ENCODE peak calls at places on chromosomes 7 and 10, in nine cellular contexts. D is left kidney; B is HFFc6; Y is NCI-H2029; H is skeletal muscle cell; R is right cardiac atrium; N is stimulated activated CD4-positive, alpha-beta T cell treated with anti-CD3 and anti-CD28 coated beads, Interleukin-1b, Interleukin-23, amount 100 ng/mL, for 48 hours; P is Right ventricle myocardium inferior; F is AML-193. Q is an unnamed sample.
A peak's percentile ranks its signal among the peaks of the same experiment; 100 is the strongest.

GRCh38 chr10:71330789-71331404 is 11.8 kb downstream of the SLC29A3 start:
- DNase-seq in B (no peak), Y (no peak), N (no peak), R (no peak), F (no peak), H (no peak), P (no peak), D (no peak), Q (no peak)

GRCh38 chr10:69715156-69715898 is 85.3 kb downstream of the FAM241B start:
- DNase-seq in F (no peak), Y (no peak), N (no peak), B (peak; percentile 39), H (peak; percentile 50), P (no peak), R (no peak), D (no peak), Q (no peak)

GRCh38 chr7:137670521-137671064 is 176.2 kb downstream of the DGKI start:
- DNase-seq in F (no peak), H (peak; percentile 22), D (no peak), P (no peak), Y (no peak), B (peak; percentile 82), R (no peak), N (no peak), Q (no peak)

GRCh38 chr10:10677479-10677878 is 340.2 kb upstream of the CELF2 start:
- DNase-seq in D (peak; percentile 83), P (peak; percentile 69), B (no peak), H (peak; percentile 43), F (peak; percentile 28), Y (no peak), R (peak; percentile 74), N (peak; percentile 56), Q (peak; percentile 46)

GRCh38 chr10:108615576-108616320 is 1307.6 kb downstream of the XPNPEP1 start:
- DNase-seq in B (no peak), H (no peak), F (no peak), P (no peak), R (no peak), D (no peak), Y (no peak), N (no peak), Q (peak; percentile 82)

GRCh38 chr10:62073429-62073828 is 171.9 kb downstream of the ARID5B start:
- DNase-seq in H (no peak), N (no peak), D (peak; percentile 8), Y (no peak), R (no peak), F (no peak), B (no peak), P (no peak), Q (no peak)

GRCh38 chr10:97596101-97597055 is 6.9 kb downstream of the C10orf62 start:
- DNase-seq in F (no peak), H (peak; percentile 50), D (no peak), Y (no peak), R (no peak), B (peak; percentile 89), N (no peak), P (no peak), Q (peak; percentile 42)

GRCh38 chr7:78435355-78435754 is 636.8 kb downstream of the PHTF2 start:
- DNase-seq in H (peak; percentile 53), Y (no peak), D (peak; percentile 46), F (no peak), N (no peak), P (no peak), R (no peak), B (no peak), Q (no peak)

GRCh38 chr10:61187601-61188000 is 243.6 kb upstream of the RHOBTB1 start:
- DNase-seq in Y (no peak), B (no peak), N (no peak), P (no peak), F (no peak), R (no peak), H (no peak), D (no peak), Q (no peak)

GRCh38 chr10:52540479-52540984 is 226.5 kb downstream of the DKK1 start:
- DNase-seq in H (no peak), P (no peak), N (no peak), Y (no peak), F (no peak), D (peak; percentile 2), R (no peak), B (no peak), Q (no peak)